ENCODE peak calls at places on chromosomes 16 and 17, in six cellular contexts. R is brain microvascular endothelial cell, K is mammary epithelial cell, L is EH, E is hippocampal formation, U is cerebellum. N is an unnamed sample.

GRCh38 chr16:75420987-75421819 is 12.1 kb downstream of the CFDP1 start:
- DNase-seq in K (peak), R (peak), L (peak), U (no peak), E (no peak), N (peak)

GRCh38 chr17:27600471-27600870 is 30.5 kb upstream of the LGALS9 start:
- DNase-seq in U (no peak), L (no peak), R (no peak), E (no peak), K (no peak), N (no peak)

GRCh38 chr17:8739104-8739503 is 5.5 kb downstream of the CCDC42 start:
- DNase-seq in K (no peak), E (no peak), R (no peak), U (no peak), L (no peak), N (no peak)

GRCh38 chr17:48468299-48468698 is 38.3 kb upstream of the SKAP1 start:
- DNase-seq in K (no peak), U (no peak), R (no peak), E (no peak), L (no peak), N (no peak)

GRCh38 chr17:32819035-32819434 is 57.9 kb downstream of the MYO1D start:
- DNase-seq in E (no peak), R (no peak), L (peak), K (no peak), U (no peak), N (peak)

GRCh38 chr16:89052824-89053724 is 40.6 kb upstream of the ACSF3 start:
- DNase-seq in K (peak), E (peak), L (no peak), R (no peak), U (peak), N (no peak)

GRCh38 chr16:88967800-88968588 is 9.0 kb downstream of the CBFA2T3 start:
- DNase-seq in E (no peak), U (no peak), L (no peak), K (no peak), R (no peak), N (no peak)

GRCh38 chr17:38551121-38551520 is 54.6 kb downstream of the SRCIN1 start:
- DNase-seq in E (no peak), L (no peak), R (no peak), U (no peak), K (no peak), N (no peak)

GRCh38 chr17:65064452-65065019 is 8.0 kb upstream of the GNA13 start:
- DNase-seq in K (peak), L (peak), R (peak), E (no peak), U (no peak), N (peak)

GRCh38 chr17:49002331-49002730 is 5.1 kb downstream of the IGF2BP1 start:
- DNase-seq in L (no peak), U (no peak), R (no peak), E (no peak), K (no peak), N (no peak)

GRCh38 chr17:50199651-50200446 is 1.6 kb downstream of the COL1A1 start:
- DNase-seq in E (no peak), R (peak), L (peak), K (peak), U (no peak), N (peak)

GRCh38 chr16:3182608-3183444 is 5.2 kb upstream of the OR1F1 start:
- DNase-seq in R (peak), K (peak), L (peak), U (peak), E (no peak), N (peak)

GRCh38 chr16:3951861-3952332 is 71.4 kb upstream of the CREBBP start:
- DNase-seq in R (no peak), L (peak), E (no peak), K (no peak), U (no peak), N (no peak)

GRCh38 chr17:6796887-6797490 is 21.0 kb downstream of the FBXO39 start:
- DNase-seq in U (no peak), E (no peak), L (peak), K (peak), R (no peak), N (peak)

GRCh38 chr16:19774024-19774423 is 56.0 kb downstream of the IQCK start:
- DNase-seq in K (no peak), R (no peak), E (no peak), U (no peak), L (no peak), N (no peak)

GRCh38 chr17:21161498-21162393 is 35.0 kb downstream of the DHRS7B start:
- DNase-seq in R (peak), E (no peak), U (no peak), L (peak), K (no peak), N (peak)

N was measured in AG08395.